ENCODE peak calls at places on chromosomes 1 and 21, in nine cellular contexts. R, T, F, Y, G, V, H, D and A are unnamed samples.

GRCh38 chr21:19123053-19123452 is 719.5 kb upstream of the TMPRSS15 start:
- DNase-seq in R (no peak), T (no peak), F (no peak), Y (no peak), G (no peak), V (no peak), H (no peak), D (no peak), A (no peak)

GRCh38 chr1:119453021-119453420 is 38.1 kb downstream of the HSD3B2 start:
- DNase-seq in R (no peak), T (no peak), F (peak), Y (no peak), G (no peak), V (no peak), H (no peak), D (no peak), A (no peak)

GRCh38 chr1:117537291-117537920 is 68.4 kb upstream of the TENT5C start:
- DNase-seq in R (no peak), T (peak), F (no peak), Y (no peak), G (no peak), V (no peak), H (no peak), D (peak), A (no peak)

GRCh38 chr1:12477936-12478611 is 139.9 kb downstream of the DHRS3 start:
- DNase-seq in R (peak), T (peak), F (peak), Y (no peak), G (no peak), V (peak), H (no peak), D (no peak), A (no peak)

GRCh38 chr1:223258751-223259177 is 105.2 kb downstream of the SUSD4 start:
- DNase-seq in R (no peak), T (no peak), F (peak), Y (no peak), G (no peak), V (peak), H (no peak), D (no peak), A (no peak)

GRCh38 chr1:187794561-187794960 is 965.8 kb downstream of the PLA2G4A start:
- DNase-seq in R (no peak), T (no peak), F (no peak), Y (no peak), G (no peak), V (no peak), H (no peak), D (no peak), A (no peak)

GRCh38 chr1:115912116-115912515 is 64.2 kb upstream of the SLC22A15 start:
- DNase-seq in R (no peak), T (no peak), F (no peak), Y (no peak), G (no peak), V (no peak), H (no peak), D (no peak), A (no peak)

GRCh38 chr1:107480548-107480947 is 339.7 kb downstream of the NTNG1 start:
- DNase-seq in R (no peak), T (peak), F (peak), Y (no peak), G (no peak), V (no peak), H (peak), D (peak), A (no peak)

GRCh38 chr1:208291923-208292711 is 47.9 kb upstream of the PLXNA2 start:
- DNase-seq in R (no peak), T (no peak), F (no peak), Y (no peak), G (no peak), V (no peak), H (no peak), D (no peak), A (no peak)

GRCh38 chr1:65148548-65149390 is 766 bp downstream of the AK4 start:
- DNase-seq in R (peak), T (peak), F (peak), Y (peak), G (peak), V (no peak), H (peak), D (peak), A (no peak)

GRCh38 chr1:41581216-41582003 is 96.9 kb upstream of the EDN2 start:
- DNase-seq in R (no peak), T (no peak), F (no peak), Y (no peak), G (no peak), V (no peak), H (no peak), D (no peak), A (no peak)

GRCh38 chr21:46005481-46005881 is 23.9 kb downstream of the COL6A1 start:
- DNase-seq in R (no peak), T (no peak), F (no peak), Y (no peak), G (no peak), V (no peak), H (peak), D (no peak), A (no peak)

GRCh38 chr1:42482635-42483153 is 19.6 kb downstream of the CCDC30 start:
- DNase-seq in R (no peak), T (no peak), F (no peak), Y (no peak), G (no peak), V (no peak), H (no peak), D (no peak), A (no peak)

GRCh38 chr1:178749581-178750166 is 24.6 kb downstream of the RALGPS2 start:
- DNase-seq in R (no peak), T (no peak), F (no peak), Y (no peak), G (no peak), V (no peak), H (no peak), D (no peak), A (no peak)

GRCh38 chr1:64712049-64712448 is 32.8 kb upstream of the RAVER2 start:
- DNase-seq in R (no peak), T (no peak), F (no peak), Y (no peak), G (no peak), V (no peak), H (no peak), D (no peak), A (no peak)

GRCh38 chr1:213439703-213440102 is 388.7 kb downstream of the RPS6KC1 start:
- DNase-seq in R (no peak), T (no peak), F (no peak), Y (no peak), G (no peak), V (no peak), H (no peak), D (no peak), A (no peak)

GRCh38 chr1:8024329-8024728 is 1.8 kb downstream of the ERRFI1 start:
- DNase-seq in R (no peak), T (no peak), F (no peak), Y (no peak), G (no peak), V (no peak), H (no peak), D (no peak), A (no peak)

GRCh38 chr1:79391896-79392295 is 385.4 kb upstream of the ADGRL4 start:
- DNase-seq in R (no peak), T (no peak), F (no peak), Y (no peak), G (no peak), V (no peak), H (no peak), D (no peak), A (no peak)

GRCh38 chr1:201473296-201473695 is 4.3 kb upstream of the PHLDA3 start:
- DNase-seq in R (no peak), T (no peak), F (no peak), Y (no peak), G (no peak), V (no peak), H (no peak), D (no peak), A (no peak)

GRCh38 chr1:11650331-11650991 is 3.8 kb downstream of the FBXO2 start:
- DNase-seq in R (peak), T (peak), F (peak), Y (peak), G (peak), V (no peak), H (peak), D (peak), A (peak)